ENCODE peak calls at places on chromosomes 16 and 17, in six cellular contexts. I is nephron progenitor cell, J is kidney epithelial cell, E is posterior cingulate gyrus, L is RCC 7860, K is glomerular endothelial cell. D is an unnamed sample.

GRCh38 chr17:57745242-57745641 is at the start of gene CCDC182:
- DNase-seq in K (no peak), L (no peak), I (no peak), E (peak; percentile 58), J (no peak), D (no peak)

GRCh38 chr16:21283521-21284289 is 5.6 kb upstream of the CRYM start:
- DNase-seq in K (no peak), I (peak; percentile 84), E (peak; percentile 93), J (no peak), L (no peak), D (no peak)

GRCh38 chr16:67760206-67760605 is 41.1 kb upstream of the GFOD2 start:
- DNase-seq in J (no peak), K (no peak), E (peak; percentile 28), L (no peak), I (no peak), D (no peak)

GRCh38 chr16:70429888-70430666 is 8.8 kb downstream of the ST3GAL2 start:
- DNase-seq in K (no peak), J (no peak), E (no peak), L (no peak), I (no peak), D (no peak)

GRCh38 chr17:19897901-19898300 is 30.2 kb upstream of the ULK2 start:
- DNase-seq in L (no peak), J (no peak), I (no peak), K (no peak), E (no peak), D (no peak)

GRCh38 chr17:74941128-74941725 is 5.5 kb downstream of the OTOP3 start:
- DNase-seq in J (no peak), L (no peak), K (no peak), I (no peak), E (no peak), D (no peak)

GRCh38 chr16:84758627-84759026 is 58.8 kb downstream of the USP10 start:
- DNase-seq in I (no peak), E (no peak), K (no peak), J (no peak), L (no peak), D (no peak)

GRCh38 chr17:41939044-41939695 is 8.8 kb downstream of the ODAD4 start:
- DNase-seq in L (no peak), E (no peak), J (no peak), K (no peak), I (no peak), D (no peak)

GRCh38 chr16:1580256-1580655 is 31.6 kb downstream of the IFT140 start:
- DNase-seq in I (no peak), E (no peak), K (peak; percentile 42), L (no peak), J (no peak), D (no peak)

GRCh38 chr17:10063730-10064221 is 134.6 kb downstream of the GAS7 start:
- DNase-seq in I (no peak), K (no peak), J (no peak), L (no peak), E (no peak), D (no peak)

GRCh38 chr17:73290399-73291259 is 21.2 kb downstream of the CDC42EP4 start:
- DNase-seq in K (no peak), L (no peak), I (no peak), E (peak; percentile 37), J (no peak), D (no peak)

GRCh38 chr16:84104231-84104630 is 12.5 kb downstream of the MBTPS1 start:
- DNase-seq in I (no peak), K (no peak), L (no peak), E (no peak), J (no peak), D (no peak)

GRCh38 chr17:67834634-67835033 is 9.3 kb downstream of the BPTF start:
- DNase-seq in J (no peak), K (no peak), E (no peak), L (no peak), I (no peak), D (no peak)

GRCh38 chr17:78143214-78144145 is 2.7 kb upstream of the C17orf99 start:
- DNase-seq in I (no peak), L (no peak), K (no peak), E (no peak), J (no peak), D (no peak)

GRCh38 chr17:15463363-15463762 is 4.1 kb downstream of the CDRT4 start:
- DNase-seq in I (peak; percentile 24), J (no peak), L (no peak), K (no peak), E (no peak), D (peak; percentile 63)

GRCh38 chr17:55157165-55157564 is 107.6 kb upstream of the HLF start:
- DNase-seq in I (no peak), L (no peak), E (no peak), K (no peak), J (peak; percentile 28), D (no peak)

GRCh38 chr17:602436-602835 is 112.2 kb downstream of the VPS53 start:
- DNase-seq in J (no peak), I (no peak), L (no peak), E (no peak), K (no peak), D (no peak)

GRCh38 chr17:31388351-31388750 is 3.1 kb upstream of the RAB11FIP4 start:
- DNase-seq in E (no peak), J (no peak), I (no peak), K (no peak), L (no peak), D (no peak)

GRCh38 chr17:2042355-2042929 is 620 bp downstream of the OVCA2 start:
- DNase-seq in J (no peak), K (no peak), E (no peak), L (no peak), I (peak; percentile 41), D (no peak)

GRCh38 chr16:81493755-81494433 is 49.3 kb downstream of the CMIP start:
- DNase-seq in J (peak; percentile 71), E (peak; percentile 69), K (no peak), I (no peak), L (peak; percentile 86), D (no peak)